ENCODE peak calls at places on chromosomes 13 and 19, in six cellular contexts. D is left ventricle myocardium inferior, I is A673, N is body of pancreas, C is breast epithelium, L is H9. U is an unnamed sample.

GRCh38 chr13:79987323-79987722 is 353.6 kb downstream of the SPRY2 start:
- DNase-seq in D (no peak), I (no peak), N (no peak), C (no peak), L (no peak), U (no peak)

GRCh38 chr13:43200307-43200706 is 176.9 kb downstream of the DNAJC15 start:
- DNase-seq in D (no peak), I (no peak), N (no peak), C (no peak), L (no peak), U (no peak)

GRCh38 chr13:104416973-104417372 is 1350.8 kb upstream of the SLC10A2 start:
- DNase-seq in D (no peak), I (no peak), N (no peak), C (no peak), L (no peak), U (no peak)

GRCh38 chr19:41746593-41747227 is 8.6 kb upstream of the CEACAM6 start:
- DNase-seq in D (no peak), I (peak; percentile 94), N (peak; percentile 78), C (no peak), L (peak; percentile 64), U (peak; percentile 29)

GRCh38 chr13:76329004-76329403 is 557.2 kb downstream of the KCTD12 start:
- DNase-seq in D (no peak), I (no peak), N (no peak), C (no peak), L (no peak), U (no peak)

GRCh38 chr13:76853481-76853880 is 32.7 kb downstream of the KCTD12 start:
- DNase-seq in D (no peak), I (no peak), N (no peak), C (no peak), L (no peak), U (no peak)

GRCh38 chr19:33871605-33872004 is 74.9 kb downstream of the KCTD15 start:
- DNase-seq in D (no peak), I (no peak), N (no peak), C (no peak), L (no peak), U (no peak)

GRCh38 chr13:21137696-21138095 is 38.7 kb downstream of the SKA3 start:
- DNase-seq in D (no peak), I (no peak), N (no peak), C (no peak), L (no peak), U (no peak)

GRCh38 chr19:40411958-40412499 is 1.1 kb downstream of the PRX start:
- DNase-seq in D (no peak), I (no peak), N (no peak), C (no peak), L (no peak), U (no peak)
- H3K4me1 ChIP-seq in D (peaks cover 71% of the 10 kb centered on the region), I (peaks cover 5% of the 10 kb centered on the region), N (no peaks in the 10 kb centered on the region), C (peaks cover 7% of the 10 kb centered on the region), L (peaks cover 3% of the 10 kb centered on the region), U (peaks cover 12% of the 10 kb centered on the region)

DNA sequence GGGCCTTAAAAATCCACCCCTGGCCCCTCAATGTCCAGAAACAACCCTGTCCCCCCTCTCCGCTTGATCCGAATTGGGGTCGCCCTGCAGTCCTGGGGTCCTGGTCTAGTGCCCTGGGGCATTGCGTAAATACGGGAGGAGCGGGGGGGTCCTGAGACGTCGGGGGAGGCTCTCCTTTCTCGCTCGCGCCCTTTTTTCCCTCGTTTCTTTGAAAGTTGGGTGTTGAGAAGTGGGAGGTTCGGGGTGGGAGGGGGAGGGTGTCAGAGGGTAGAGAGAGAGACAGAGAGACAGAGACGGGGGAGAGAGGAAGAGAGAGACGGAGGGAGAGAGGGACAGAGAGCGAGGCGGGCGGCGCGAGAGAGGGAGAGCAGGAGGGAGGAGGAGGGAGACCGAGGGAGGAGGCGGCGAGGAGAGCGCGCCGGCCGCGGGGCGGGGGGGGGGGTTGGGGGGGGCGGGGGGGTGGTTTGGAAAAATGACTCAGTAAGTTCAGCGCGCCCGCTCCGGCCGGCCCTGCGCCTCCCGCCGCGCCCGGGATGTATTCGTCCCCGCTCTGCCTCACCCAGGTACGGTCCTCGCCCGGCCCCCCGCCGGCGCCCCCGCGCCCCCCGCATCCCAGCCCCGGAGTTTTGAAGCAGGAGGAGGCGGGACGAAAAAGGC is at the start of gene NFIC:
- DNase-seq in D (peak; percentile 84), I (peak; percentile 89), N (peak; percentile 84), C (peak; percentile 79), L (peak; percentile 62), U (peak; percentile 91)
- H3K4me1 ChIP-seq in D (peaks cover 96% of the 10 kb centered on the region), I (peaks cover 53% of the 10 kb centered on the region), N (peaks cover 77% of the 10 kb centered on the region), C (peaks cover 9% of the 10 kb centered on the region), L (no peaks in the 10 kb centered on the region), U (peaks cover 48% of the 10 kb centered on the region)

GRCh38 chr19:14432817-14433453 is at the start of gene PKN1:
- DNase-seq in D (peak; percentile 76), I (peak; percentile 57), N (peak; percentile 59), C (no peak), L (peak; percentile 67), U (no peak)

GRCh38 chr19:14434157-14434501 is 1.0 kb downstream of the PKN1 start:
- DNase-seq in D (no peak), I (no peak), N (peak; percentile 29), C (no peak), L (no peak), U (no peak)

GRCh38 chr19:14433454-14434156 is 499 bp downstream of the PKN1 start:
- DNase-seq in D (no peak), I (no peak), N (peak; percentile 52), C (no peak), L (no peak), U (no peak)

GRCh38 chr19:14435320-14436050 is 2.4 kb downstream of the PKN1 start:
- DNase-seq in D (no peak), I (no peak), N (no peak), C (no peak), L (no peak), U (no peak)

GRCh38 chr19:14434543-14435319 is 1.6 kb downstream of the PKN1 start:
- DNase-seq in D (peak; percentile 68), I (no peak), N (peak; percentile 56), C (peak; percentile 39), L (no peak), U (peak; percentile 80)
- H3K4me1 ChIP-seq in D (peaks cover 77% of the 10 kb centered on the region), I (peaks cover 7% of the 10 kb centered on the region), N (peaks cover 32% of the 10 kb centered on the region), C (peaks cover 7% of the 10 kb centered on the region), L (no peaks in the 10 kb centered on the region), U (peaks cover 28% of the 10 kb centered on the region)

GRCh38 chr19:3670796-3671679 is 29.2 kb downstream of the PIP5K1C start:
- DNase-seq in D (peak; percentile 86), I (no peak), N (peak; percentile 36), C (peak; percentile 59), L (no peak), U (peak; percentile 56)

GRCh38 chr19:3670258-3670795 is 29.9 kb downstream of the PIP5K1C start:
- DNase-seq in D (peak; percentile 81), I (peak; percentile 26), N (peak; percentile 47), C (peak; percentile 90), L (no peak), U (peak; percentile 35)

GRCh38 chr19:3672575-3672948 is 27.7 kb downstream of the PIP5K1C start:
- DNase-seq in D (no peak), I (no peak), N (no peak), C (no peak), L (no peak), U (no peak)

GRCh38 chr19:3672993-3673392 is 27.3 kb downstream of the PIP5K1C start:
- DNase-seq in D (no peak), I (no peak), N (no peak), C (no peak), L (no peak), U (no peak)

GRCh38 chr19:3671680-3672574 is 28.3 kb downstream of the PIP5K1C start:
- DNase-seq in D (no peak), I (no peak), N (no peak), C (no peak), L (no peak), U (no peak)
- H3K4me1 ChIP-seq in D (peaks cover 79% of the 10 kb centered on the region), I (peaks cover 12% of the 10 kb centered on the region), N (peaks cover 6% of the 10 kb centered on the region), C (peaks cover 6% of the 10 kb centered on the region), L (no peaks in the 10 kb centered on the region), U (peaks cover 4% of the 10 kb centered on the region)

GRCh38 chr13:84653915-84654534 is 771.8 kb upstream of the SLITRK1 start:
- DNase-seq in D (peak; percentile 66), I (no peak), N (no peak), C (no peak), L (no peak), U (no peak)
- H3K4me1 ChIP-seq in D (peaks cover 38% of the 10 kb centered on the region), I (peaks cover 16% of the 10 kb centered on the region), N (peaks cover 7% of the 10 kb centered on the region), C (no peaks in the 10 kb centered on the region), L (peaks cover 7% of the 10 kb centered on the region), U (no peaks in the 10 kb centered on the region)

GRCh38 chr19:56732974-56733373 is 61.4 kb upstream of the ZNF835 start:
- DNase-seq in D (no peak), I (peak; percentile 19), N (no peak), C (no peak), L (no peak), U (no peak)

GRCh38 chr19:56725829-56726424 is 54.4 kb upstream of the ZNF835 start:
- DNase-seq in D (no peak), I (peak; percentile 41), N (no peak), C (no peak), L (no peak), U (peak; percentile 35)

DNA sequence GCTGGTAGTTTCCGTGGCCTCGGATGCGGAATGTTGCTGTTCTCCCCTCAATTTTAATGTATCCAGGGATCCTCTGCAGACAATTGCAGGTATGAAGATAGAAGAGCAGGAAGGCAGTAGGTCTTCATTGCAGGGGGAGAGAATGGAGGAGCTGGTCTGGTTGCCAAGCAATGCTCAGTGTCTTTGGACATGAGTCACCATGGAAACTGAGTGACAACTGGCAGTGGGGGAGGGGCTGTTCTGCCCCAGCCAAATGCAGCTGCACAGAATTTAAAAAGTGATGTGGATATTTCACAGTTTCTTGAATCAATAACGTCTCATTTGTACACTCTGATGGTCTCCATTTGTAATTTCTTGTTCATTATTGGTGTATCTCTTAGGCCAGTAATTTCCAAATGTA is 56.2 kb upstream of the ZNF835 start:
- DNase-seq in D (no peak), I (no peak), N (no peak), C (no peak), L (no peak), U (no peak)
- H3K4me1 ChIP-seq in D (no peaks in the 10 kb centered on the region), I (no peaks in the 10 kb centered on the region), N (no peaks in the 10 kb centered on the region), C (no peaks in the 10 kb centered on the region), L (no peaks in the 10 kb centered on the region), U (no peaks in the 10 kb centered on the region)

DNA sequence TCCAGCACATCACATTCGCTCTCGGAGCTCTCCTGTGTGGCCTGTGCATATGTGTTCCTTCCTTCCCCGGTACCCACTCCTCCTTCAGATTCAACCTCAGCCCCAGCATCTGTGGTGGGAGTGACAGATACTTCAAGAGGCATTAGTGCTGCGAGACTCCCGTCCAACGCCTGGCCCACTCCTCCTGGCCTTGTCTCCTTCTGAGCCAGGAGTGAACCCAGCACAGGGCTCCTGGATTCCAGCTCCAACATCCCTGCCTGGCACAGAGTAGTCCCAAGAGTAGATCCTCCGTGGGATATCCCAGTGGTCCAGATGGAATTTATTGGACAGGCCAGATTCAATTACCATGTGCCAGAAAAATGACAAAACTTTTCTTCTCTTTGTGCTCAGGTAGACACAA is 55.9 kb downstream of the SACS start:
- DNase-seq in D (no peak), I (no peak), N (no peak), C (no peak), L (no peak), U (no peak)
- H3K4me1 ChIP-seq in D (peaks cover 56% of the 10 kb centered on the region), I (peaks cover 3% of the 10 kb centered on the region), N (no peaks in the 10 kb centered on the region), C (no peaks in the 10 kb centered on the region), L (no peaks in the 10 kb centered on the region), U (peaks cover 32% of the 10 kb centered on the region)

U was measured in adrenal gland.